ENCODE peak calls at places on chromosomes 13 and 19, in six cellular contexts. Y is cardiac muscle cell, V is mammary epithelial cell, O is uterus, Q is Peyer's patch, W is IMR-90. J is an unnamed sample.

GRCh38 chr19:8557637-8558238 is 19.5 kb downstream of the MYO1F start:
- DNase-seq in Y (no peak), W (no peak), O (no peak), Q (no peak), V (no peak), J (no peak)

GRCh38 chr19:5302396-5302795 is 38.2 kb downstream of the PTPRS start:
- DNase-seq in V (no peak), Y (no peak), O (no peak), W (no peak), Q (no peak), J (peak; percentile 78)

GRCh38 chr19:45161715-45162463 is 1.1 kb upstream of the NKPD1 start:
- DNase-seq in Q (no peak), V (no peak), Y (peak; percentile 56), O (no peak), W (peak; percentile 28), J (peak; percentile 42)

GRCh38 chr19:55315956-55316525 is 9.1 kb downstream of the TMEM150B start:
- DNase-seq in O (no peak), W (no peak), V (no peak), Q (no peak), Y (no peak), J (no peak)

GRCh38 chr19:43636121-43636683 is 3.4 kb downstream of the CADM4 start:
- DNase-seq in Q (no peak), V (no peak), O (no peak), W (no peak), Y (no peak), J (no peak)

GRCh38 chr19:1067341-1068103 is 555 bp downstream of the ARHGAP45 start:
- DNase-seq in O (no peak), Q (no peak), W (no peak), Y (no peak), V (no peak), J (no peak)

GRCh38 chr13:29369060-29369743 is 226.3 kb downstream of the SLC7A1 start:
- DNase-seq in Y (peak; percentile 54), O (no peak), V (peak; percentile 25), W (peak; percentile 34), Q (no peak), J (no peak)

GRCh38 chr13:35994131-35994966 is 136.8 kb downstream of the DCLK1 start:
- DNase-seq in O (peak; percentile 71), Q (no peak), Y (peak; percentile 97), V (peak; percentile 79), W (peak; percentile 4), J (peak; percentile 30)

GRCh38 chr19:14089662-14090508 is 666 bp downstream of the SAMD1 start:
- DNase-seq in W (peak; percentile 74), O (peak; percentile 53), V (peak; percentile 68), Y (peak; percentile 75), Q (peak; percentile 36), J (no peak)

GRCh38 chr19:13959962-13960862 is 7.9 kb downstream of the DCAF15 start:
- DNase-seq in W (no peak), V (no peak), Y (no peak), O (no peak), Q (no peak), J (no peak)

DNA sequence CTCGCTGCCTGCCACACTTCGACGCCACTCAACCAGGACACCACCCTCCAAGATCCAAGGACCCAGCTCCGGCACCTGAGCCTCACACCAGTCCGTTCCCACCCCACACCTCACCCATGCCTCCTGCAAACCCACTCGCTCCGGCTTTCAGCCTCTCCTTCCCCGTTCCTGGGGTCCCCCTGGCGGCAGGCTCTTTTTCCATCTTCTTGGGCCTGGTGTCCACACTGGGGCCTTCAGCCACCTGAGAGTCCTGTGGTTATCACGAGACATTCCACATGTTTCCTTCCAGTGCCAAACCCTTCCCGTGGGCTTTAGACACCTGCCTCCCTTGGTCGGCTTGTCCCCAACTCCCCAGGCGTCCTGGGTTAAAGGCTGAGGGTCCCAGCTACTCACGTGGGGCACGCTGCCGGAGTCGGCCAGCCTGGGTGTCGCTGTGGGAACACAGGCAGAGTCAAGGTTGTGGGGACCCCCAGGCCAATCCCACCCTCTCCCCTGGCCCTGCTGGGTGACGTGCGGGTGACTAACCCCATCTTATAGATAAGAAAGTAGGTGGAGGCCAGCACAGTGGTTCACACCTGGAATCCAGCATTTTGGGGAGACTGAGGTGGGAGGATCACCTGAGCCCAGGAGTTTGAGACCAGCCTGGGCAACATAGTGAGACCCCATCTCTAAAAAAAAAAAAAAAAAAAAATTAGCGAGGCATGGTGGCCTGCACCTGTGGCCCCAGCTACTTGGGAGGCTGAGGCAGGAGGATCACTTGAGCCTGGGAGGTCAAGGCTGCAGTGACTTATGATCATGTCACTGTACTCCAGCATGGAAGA is 2.0 kb downstream of the JSRP1 start:
- DNase-seq in W (peak; percentile 23), Q (no peak), O (no peak), Y (peak; percentile 59), V (no peak), J (no peak)
- H3K4me1 ChIP-seq in W (peaks cover 4% of the 10 kb centered on the region), Q (peaks cover 45% of the 10 kb centered on the region), O (no peaks in the 10 kb centered on the region), Y (peaks cover 3% of the 10 kb centered on the region), V (peaks cover 3% of the 10 kb centered on the region), J (peaks cover 30% of the 10 kb centered on the region)

DNA sequence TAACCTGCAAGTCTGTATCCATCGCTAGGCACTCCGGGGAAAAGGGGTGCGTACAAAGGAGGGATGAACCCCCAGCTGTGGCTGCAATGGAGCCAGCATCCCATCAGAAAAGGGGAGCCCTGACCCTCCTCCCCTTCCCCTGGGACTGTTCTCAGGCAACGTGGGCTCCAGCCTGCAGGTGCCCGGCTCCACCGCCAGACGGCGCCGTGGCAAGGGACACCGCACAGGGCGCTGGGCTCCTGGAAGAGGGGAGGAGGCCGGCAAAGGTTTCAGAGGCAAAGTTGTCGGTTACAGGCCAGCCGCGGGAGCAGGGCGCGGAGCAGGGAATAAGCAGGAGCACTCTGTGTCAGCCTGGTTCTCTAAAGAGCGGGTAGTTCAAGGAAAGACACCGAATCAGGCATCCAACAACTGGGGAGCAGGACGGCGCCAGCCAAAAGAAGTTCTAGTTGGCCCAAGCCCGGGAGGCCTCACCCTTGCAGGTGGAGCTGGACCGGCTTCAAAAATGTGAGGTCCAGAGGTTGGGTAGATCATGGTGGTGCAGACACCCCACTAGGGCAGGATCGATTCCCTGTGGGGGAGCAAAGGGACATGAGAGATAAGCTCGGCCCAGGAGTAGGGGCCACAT is 53.0 kb upstream of the ATP12A start:
- DNase-seq in W (no peak), Y (peak; percentile 22), V (no peak), Q (no peak), O (no peak), J (peak; percentile 65)
- TF ChIP-seq CTCF in W (peak; percentile 33), Y (peak; percentile 64), V (peak; percentile 70), Q (peak; percentile 28), O (no peak), J (peak; percentile 70)

GRCh38 chr13:33112745-33113144 is 96.5 kb downstream of the KL start:
- DNase-seq in V (no peak), O (no peak), W (peak; percentile 20), Y (no peak), Q (no peak), J (no peak)

GRCh38 chr13:33111414-33112110 is 95.3 kb downstream of the KL start:
- DNase-seq in O (peak; percentile 55), Y (peak; percentile 65), Q (no peak), V (no peak), W (peak; percentile 61), J (peak; percentile 26)

GRCh38 chr13:33115274-33115673 is 99.1 kb downstream of the KL start:
- DNase-seq in Y (no peak), Q (no peak), V (no peak), O (no peak), W (no peak), J (no peak)

GRCh38 chr13:33116321-33117010 is 100.2 kb downstream of the KL start:
- DNase-seq in O (no peak), Y (no peak), W (no peak), V (no peak), Q (no peak), J (no peak)

GRCh38 chr13:33114146-33114545 is 97.9 kb downstream of the KL start:
- DNase-seq in W (peak; percentile 30), Q (no peak), O (no peak), V (no peak), Y (no peak), J (no peak)
- H3K4me1 ChIP-seq in W (peaks cover 35% of the 10 kb centered on the region), Q (peaks cover 31% of the 10 kb centered on the region), O (no peaks in the 10 kb centered on the region), V (peaks cover 2% of the 10 kb centered on the region), Y (no peaks in the 10 kb centered on the region), J (peaks cover 27% of the 10 kb centered on the region)

GRCh38 chr19:35657904-35658700 is 8.2 kb upstream of the UPK1A start:
- DNase-seq in Y (no peak), V (no peak), O (no peak), Q (no peak), W (no peak), J (no peak)
- TF ChIP-seq CTCF in Y (no peak), V (peak; percentile 14), O (no peak), Q (no peak), W (no peak), J (peak; percentile 16)

GRCh38 chr19:49641688-49642487 is at the start of gene SCAF1:
- DNase-seq in V (peak; percentile 100), O (peak; percentile 99), Y (peak; percentile 100), W (peak; percentile 99), Q (peak; percentile 99), J (peak; percentile 99)
- H3K4me1 ChIP-seq in V (peaks cover 27% of the 10 kb centered on the region), O (peaks cover 4% of the 10 kb centered on the region), Y (peaks cover 29% of the 10 kb centered on the region), W (peaks cover 7% of the 10 kb centered on the region), Q (peaks cover 36% of the 10 kb centered on the region), J (peaks cover 48% of the 10 kb centered on the region)